ENCODE peak calls at places on chromosomes 11 and 22, in eight cellular contexts. Z is left lung, K is GM12878, U is adrenal gland, C is lower lobe of right lung, R is BE2C, I is fibroblast of lung, T is transverse colon. A is an unnamed sample. For H3K4me1, the result is how much of the 10 kb centered on the place peaks cover.

GRCh38 chr22:22944268-22944985 is 56.8 kb downstream of the IGLL5 start:
- DNase-seq in Z (no peak), K (no peak), U (peak), C (no peak), R (no peak), I (no peak), T (peak), A (peak)

GRCh38 chr22:20111689-20112622 is 3.9 kb upstream of the RANBP1 start:
- DNase-seq in Z (no peak), K (no peak), U (no peak), C (peak), R (no peak), I (no peak), T (no peak), A (no peak)

GRCh38 chr11:96241351-96241841 is 101.6 kb downstream of the MAML2 start:
- DNase-seq in Z (no peak), K (no peak), U (no peak), C (no peak), R (no peak), I (no peak), T (peak), A (no peak)

GRCh38 chr11:60252208-60252566 is 9.2 kb upstream of the MS4A4E start:
- DNase-seq in Z (no peak), K (no peak), U (no peak), C (no peak), R (no peak), I (no peak), T (no peak), A (no peak)

GRCh38 chr11:69099193-69099592 is 50.5 kb downstream of the TPCN2 start:
- DNase-seq in Z (no peak), K (no peak), U (no peak), C (no peak), R (no peak), I (no peak), T (peak), A (no peak)

GRCh38 chr11:70131606-70132190 is 53.6 kb downstream of the ANO1 start:
- DNase-seq in Z (no peak), K (no peak), U (no peak), C (no peak), R (no peak), I (no peak), T (no peak), A (no peak)

GRCh38 chr11:7927635-7928034 is 3.4 kb downstream of the OR10A6 start:
- DNase-seq in Z (no peak), K (no peak), U (no peak), C (no peak), R (no peak), I (peak), T (no peak), A (no peak)

GRCh38 chr22:32202539-32203180 is 2.2 kb downstream of the RFPL2 start:
- DNase-seq in Z (peak), K (no peak), U (no peak), C (peak), R (peak), I (peak), T (peak), A (no peak)

GRCh38 chr11:57639321-57640067 is 10.2 kb downstream of the YPEL4 start:
- DNase-seq in Z (no peak), K (no peak), U (no peak), C (no peak), R (peak), I (peak), T (no peak), A (no peak)

GRCh38 chr22:50185384-50186087 is at the start of gene TRABD:
- DNase-seq in Z (peak), K (no peak), U (peak), C (peak), R (peak), I (peak), T (peak), A (no peak)

GRCh38 chr11:57203359-57203758 is 21.6 kb downstream of the LRRC55 start:
- DNase-seq in Z (no peak), K (no peak), U (peak), C (no peak), R (no peak), I (peak), T (peak), A (no peak)

GRCh38 chr11:65428578-65429068 is 6.0 kb downstream of the NEAT1 start:
- DNase-seq in Z (peak), K (no peak), U (peak), C (no peak), R (no peak), I (no peak), T (peak), A (no peak)

GRCh38 chr11:27437824-27438594 is 34.6 kb downstream of the LGR4 start:
- DNase-seq in Z (no peak), K (no peak), U (no peak), C (no peak), R (no peak), I (no peak), T (no peak), A (no peak)

GRCh38 chr11:72702842-72703241 is 28.6 kb upstream of the PDE2A start:
- DNase-seq in Z (no peak), K (no peak), U (no peak), C (no peak), R (no peak), I (no peak), T (no peak), A (no peak)
- H3K4me1 ChIP-seq in Z (under half), K (under half), U (under half), C (under half), R (under half), I (under half), T (under half), A (under half)

GRCh38 chr22:35403356-35403755 is 3.4 kb downstream of the MCM5 start:
- DNase-seq in Z (no peak), K (no peak), U (no peak), C (no peak), R (no peak), I (no peak), T (no peak), A (no peak)
- H3K4me3 ChIP-seq in Z (no peak), K (peak), U (no peak), C (no peak), R (no peak), I (no peak), T (no peak), A (no peak)

GRCh38 chr11:32173435-32173834 is 82.6 kb downstream of the RCN1 start:
- DNase-seq in Z (peak), K (no peak), U (peak), C (peak), R (peak), I (peak), T (peak), A (no peak)
- TF ChIP-seq CTCF in Z (peak), K (peak), U (peak), C (peak), R (peak), I (peak), T (peak), A (peak)

DNA sequence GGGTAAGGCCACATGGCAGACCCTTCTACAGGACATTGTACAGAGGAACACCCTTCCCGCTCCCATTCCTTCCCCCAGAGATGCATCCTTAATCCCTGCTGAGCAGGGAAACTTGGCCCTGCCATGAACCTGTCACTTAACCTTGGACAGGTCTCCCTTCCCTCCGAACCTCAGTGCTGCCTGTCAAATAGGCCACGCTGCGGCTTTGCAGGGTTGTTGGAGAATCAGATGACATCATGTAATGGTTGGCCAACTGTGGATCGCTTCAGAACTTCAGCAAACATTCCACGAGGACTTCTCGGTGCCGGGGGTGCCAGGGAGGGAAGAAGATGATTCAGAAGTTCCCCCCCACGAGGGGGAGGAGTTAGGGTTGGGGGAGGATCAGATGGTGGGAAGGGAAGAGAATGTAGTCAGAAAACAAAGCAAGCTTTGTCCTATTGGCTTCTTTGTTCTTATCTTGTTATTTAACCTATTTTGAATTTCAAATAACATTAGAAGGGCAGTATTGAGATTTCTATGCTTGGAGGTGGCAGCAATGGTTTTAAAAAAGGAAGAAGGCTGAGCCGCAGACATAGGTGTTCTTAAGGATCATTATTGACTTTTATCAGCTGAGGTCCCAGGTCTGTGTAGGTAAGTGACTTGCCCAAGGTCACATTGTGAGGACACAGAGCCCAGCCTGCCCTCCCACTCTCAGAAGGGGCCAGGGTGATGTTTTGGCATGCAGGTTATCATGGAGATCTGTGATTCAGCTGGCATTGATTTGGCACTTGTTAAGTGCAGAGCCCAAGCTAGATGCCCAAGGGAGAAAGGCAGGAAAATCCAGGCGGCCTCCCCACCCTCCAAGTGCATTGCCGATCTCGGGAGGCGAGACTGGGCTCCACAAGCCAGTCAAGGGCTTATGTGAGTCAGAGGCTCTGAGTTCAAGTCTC is 3.1 kb downstream of the CDC42EP1 start:
- DNase-seq in Z (peak), K (no peak), U (peak), C (peak), R (no peak), I (peak), T (peak), A (no peak)
- H3K4me1 ChIP-seq in Z (half or more), K (under half), U (half or more), C (half or more), R (under half), I (under half), T (half or more), A (half or more)

GRCh38 chr11:64000740-64001514 is 14.7 kb downstream of the OTUB1 start:
- DNase-seq in Z (no peak), K (no peak), U (no peak), C (peak), R (no peak), I (no peak), T (no peak), A (no peak)

GRCh38 chr11:63997801-63998332 is 11.6 kb downstream of the OTUB1 start:
- DNase-seq in Z (no peak), K (no peak), U (no peak), C (no peak), R (no peak), I (no peak), T (no peak), A (no peak)

GRCh38 chr11:63998558-63999348 is 12.5 kb downstream of the OTUB1 start:
- DNase-seq in Z (no peak), K (no peak), U (no peak), C (peak), R (no peak), I (no peak), T (no peak), A (no peak)

GRCh38 chr11:64000026-64000739 is 13.9 kb downstream of the OTUB1 start:
- DNase-seq in Z (peak), K (no peak), U (peak), C (peak), R (no peak), I (peak), T (peak), A (no peak)

DNA sequence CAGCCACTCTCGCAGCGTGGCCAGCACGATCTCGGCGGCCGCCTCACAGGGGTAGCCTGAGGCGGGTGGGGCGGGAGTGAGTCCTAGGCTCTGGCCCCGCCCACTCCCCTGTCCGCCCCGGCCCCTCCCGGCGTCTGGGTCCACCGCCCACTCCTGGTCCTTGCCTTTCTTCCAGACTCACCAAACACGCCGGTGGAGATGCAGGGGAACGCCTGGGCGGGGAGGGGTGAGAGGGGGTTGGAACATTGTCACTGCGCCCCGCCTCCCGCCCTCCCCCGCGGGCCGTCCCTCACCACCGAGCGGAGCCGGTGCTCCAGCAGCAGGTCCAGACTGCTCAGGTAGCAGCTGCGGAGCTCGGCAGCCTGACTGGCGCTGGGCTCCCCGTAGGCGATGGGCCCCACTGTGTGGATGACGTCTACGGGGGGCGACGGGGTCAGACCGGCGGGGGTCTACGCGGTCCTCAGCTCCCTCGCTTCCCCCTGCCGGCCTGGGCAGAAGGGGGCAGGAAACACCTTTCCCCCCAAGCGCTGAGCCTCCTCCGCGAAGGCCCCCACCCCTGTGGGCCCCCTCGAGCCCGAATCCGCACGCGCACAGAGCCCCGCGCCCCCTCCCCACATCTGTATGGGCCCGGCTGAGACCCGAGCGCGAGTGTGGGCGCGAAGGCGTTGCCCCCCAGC is 13.2 kb downstream of the OTUB1 start:
- DNase-seq in Z (peak), K (no peak), U (peak), C (peak), R (peak), I (peak), T (peak), A (no peak)
- H3K4me3 ChIP-seq in Z (no peak), K (no peak), U (no peak), C (peak), R (no peak), I (no peak), T (peak), A (peak)

GRCh38 chr11:19844806-19845205 is 132.2 kb downstream of the NAV2 start:
- DNase-seq in Z (no peak), K (no peak), U (no peak), C (no peak), R (no peak), I (no peak), T (no peak), A (no peak)

GRCh38 chr11:19846654-19847330 is 134.2 kb downstream of the NAV2 start:
- DNase-seq in Z (no peak), K (no peak), U (no peak), C (no peak), R (no peak), I (peak), T (no peak), A (no peak)

GRCh38 chr11:19844012-19844411 is 131.4 kb downstream of the NAV2 start:
- DNase-seq in Z (no peak), K (no peak), U (no peak), C (no peak), R (no peak), I (no peak), T (no peak), A (no peak)

GRCh38 chr11:19843106-19843505 is 130.5 kb downstream of the NAV2 start:
- DNase-seq in Z (no peak), K (no peak), U (no peak), C (no peak), R (no peak), I (no peak), T (no peak), A (no peak)

DNA sequence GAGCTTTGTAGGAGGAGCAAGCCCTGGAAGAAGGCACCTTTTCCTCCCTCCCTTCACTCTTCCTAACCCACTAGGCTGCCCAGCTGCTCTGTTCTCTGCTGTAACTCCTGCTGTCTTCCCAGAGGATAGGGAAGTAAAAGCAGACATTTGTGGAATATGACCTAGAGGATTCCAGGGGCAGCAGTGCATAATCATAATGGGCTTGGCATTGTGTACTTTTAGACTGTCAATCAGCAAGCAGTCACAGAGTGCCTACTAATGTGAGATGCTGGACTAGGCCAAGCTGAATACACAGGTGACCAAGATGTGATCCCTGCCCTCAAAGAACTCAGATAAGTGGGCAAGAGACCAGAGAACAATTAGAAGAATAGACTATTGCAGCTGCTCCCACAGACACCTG is 133.0 kb downstream of the NAV2 start:
- DNase-seq in Z (no peak), K (no peak), U (no peak), C (no peak), R (no peak), I (no peak), T (no peak), A (no peak)
- TF ChIP-seq CTCF in Z (no peak), K (no peak), U (no peak), C (no peak), R (no peak), I (no peak), T (no peak), A (no peak)

DNA sequence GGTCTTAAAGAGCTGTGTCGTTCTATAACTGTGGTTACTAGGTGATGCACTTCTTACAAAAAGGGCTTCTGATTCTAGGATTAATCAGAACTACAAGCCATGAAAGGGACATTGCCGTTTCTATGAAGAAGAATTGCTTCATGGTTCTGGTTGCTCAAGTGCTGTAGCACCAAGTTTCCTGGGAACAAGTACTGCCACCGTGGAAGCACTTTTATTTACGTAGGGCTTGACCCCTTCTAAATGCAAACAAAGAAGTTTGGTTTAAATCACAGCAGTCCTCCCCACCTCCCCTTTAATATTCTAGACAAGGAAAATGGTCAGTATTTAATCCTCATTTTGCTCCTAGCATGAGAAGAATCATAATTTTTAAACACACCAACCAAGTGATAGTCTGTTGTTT is 9.8 kb downstream of the YAP1 start:
- DNase-seq in Z (no peak), K (no peak), U (no peak), C (no peak), R (no peak), I (peak), T (no peak), A (no peak)
- H3K4me1 ChIP-seq in Z (under half), K (under half), U (under half), C (half or more), R (under half), I (under half), T (under half), A (half or more)

GRCh38 chr22:25754527-25755202 is 12.7 kb downstream of the MYO18B start:
- DNase-seq in Z (no peak), K (no peak), U (peak), C (no peak), R (no peak), I (peak), T (peak), A (no peak)
- H3K4me3 ChIP-seq in Z (no peak), K (no peak), U (no peak), C (no peak), R (no peak), I (no peak), T (no peak), A (no peak)